ENCODE peak calls at places on chromosomes 7 and 10, in four cellular contexts. A, Y, G and S are unnamed samples.

GRCh38 chr7:83162402-83163256 is at the start of gene PCLO:
- DNase-seq in A (peak), Y (peak), G (peak), S (no peak)

GRCh38 chr7:45036801-45037200 is 36.8 kb downstream of the CCM2 start:
- DNase-seq in A (no peak), Y (no peak), G (no peak), S (no peak)

GRCh38 chr10:97090035-97090434 is 95.7 kb downstream of the SLIT1 start:
- DNase-seq in A (no peak), Y (no peak), G (no peak), S (no peak)

GRCh38 chr10:11157292-11158052 is 139.8 kb downstream of the CELF2 start:
- DNase-seq in A (no peak), Y (no peak), G (no peak), S (no peak)

GRCh38 chr7:127504715-127505114 is 80.7 kb downstream of the GCC1 start:
- DNase-seq in A (no peak), Y (peak), G (peak), S (no peak)

GRCh38 chr7:55326079-55326847 is 38.9 kb upstream of the LANCL2 start:
- DNase-seq in A (no peak), Y (no peak), G (no peak), S (no peak)

GRCh38 chr7:128954830-128955797 is 17.4 kb downstream of the IRF5 start:
- DNase-seq in A (no peak), Y (peak), G (no peak), S (no peak)

GRCh38 chr7:99365318-99366141 is 9.0 kb upstream of the ARPC1B start:
- DNase-seq in A (no peak), Y (peak), G (peak), S (no peak)

GRCh38 chr10:102118867-102119266 is 1.3 kb downstream of the LDB1 start:
- DNase-seq in A (no peak), Y (peak), G (peak), S (no peak)

GRCh38 chr7:70634610-70635068 is 497.3 kb upstream of the GALNT17 start:
- DNase-seq in A (peak), Y (peak), G (no peak), S (no peak)

GRCh38 chr10:7606977-7607404 is 59.8 kb downstream of the ITIH5 start:
- DNase-seq in A (no peak), Y (peak), G (peak), S (no peak)

GRCh38 chr7:2934211-2934731 is 90.2 kb upstream of the GNA12 start:
- DNase-seq in A (peak), Y (peak), G (no peak), S (no peak)

GRCh38 chr10:114259825-114260224 is 20.8 kb downstream of the VWA2 start:
- DNase-seq in A (no peak), Y (no peak), G (no peak), S (peak)

GRCh38 chr10:60209874-60210584 is 179.6 kb downstream of the ANK3 start:
- DNase-seq in A (no peak), Y (peak), G (no peak), S (no peak)

GRCh38 chr10:24256619-24257018 is 47.7 kb downstream of the KIAA1217 start:
- DNase-seq in A (no peak), Y (no peak), G (no peak), S (no peak)

GRCh38 chr10:22252801-22253577 is 35.2 kb upstream of the EBLN1 start:
- DNase-seq in A (no peak), Y (peak), G (peak), S (no peak)

GRCh38 chr7:123285076-123285700 is 85.4 kb upstream of the SLC13A1 start:
- DNase-seq in A (no peak), Y (no peak), G (peak), S (no peak)

GRCh38 chr7:63106506-63107388 is 891.9 kb upstream of the ZNF722 start:
- DNase-seq in A (no peak), Y (no peak), G (no peak), S (no peak)

GRCh38 chr7:155058861-155059355 is 11.2 kb upstream of the HTR5A start:
- DNase-seq in A (no peak), Y (no peak), G (no peak), S (no peak)

GRCh38 chr7:7720193-7720592 is 1.8 kb upstream of the RPA3 start:
- DNase-seq in A (no peak), Y (no peak), G (no peak), S (no peak)

GRCh38 chr7:75611557-75612178 is 119.5 kb downstream of the SPDYE5 start:
- DNase-seq in A (peak), Y (no peak), G (peak), S (peak)

GRCh38 chr7:97012293-97013005 is 7.1 kb downstream of the DLX6 start:
- DNase-seq in A (no peak), Y (no peak), G (peak), S (no peak)

GRCh38 chr10:12531305-12531738 is 182.0 kb downstream of the CAMK1D start:
- DNase-seq in A (no peak), Y (no peak), G (no peak), S (peak)

GRCh38 chr7:91784469-91784868 is 96.0 kb downstream of the MTERF1 start:
- DNase-seq in A (peak), Y (peak), G (no peak), S (no peak)

GRCh38 chr7:114082934-114083647 is 164.3 kb upstream of the PPP1R3A start:
- DNase-seq in A (no peak), Y (no peak), G (peak), S (no peak)

GRCh38 chr10:74011762-74012161 is 13.8 kb downstream of the VCL start:
- DNase-seq in A (no peak), Y (peak), G (no peak), S (no peak)

GRCh38 chr7:38942431-38943051 is 33.5 kb upstream of the VPS41 start:
- DNase-seq in A (no peak), Y (no peak), G (no peak), S (no peak)

GRCh38 chr10:71651428-71651827 is 68.2 kb downstream of the C10orf105 start:
- DNase-seq in A (no peak), Y (no peak), G (no peak), S (no peak)

GRCh38 chr7:9854605-9855004 is 1119.1 kb upstream of the PHF14 start:
- DNase-seq in A (no peak), Y (no peak), G (no peak), S (no peak)

GRCh38 chr7:130529417-130529816 is 37.5 kb downstream of the MEST start:
- DNase-seq in A (no peak), Y (no peak), G (no peak), S (no peak)